ENCODE peak calls at places on chromosomes 7 and 10, in eight cellular contexts. L is fibroblast of mammary gland, T is A549, N is WTC11, E is left ventricle myocardium inferior, U is HCT116, D is lower lobe of right lung, I is epithelial cell of esophagus. F is an unnamed sample.

GRCh38 chr10:75329190-75329745 is 72.3 kb downstream of the ZNF503 start:
- DNase-seq in E (no peak), L (no peak), U (no peak), D (no peak), N (no peak), I (no peak), T (no peak), F (no peak)

GRCh38 chr10:105292236-105292635 is 651.1 kb downstream of the SORCS3 start:
- DNase-seq in D (no peak), N (no peak), L (no peak), T (no peak), I (no peak), E (no peak), U (no peak), F (no peak)

GRCh38 chr10:31947144-31947926 is 18.7 kb upstream of the ARHGAP12 start:
- DNase-seq in T (peak; percentile 63), N (no peak), U (peak; percentile 79), D (no peak), I (peak; percentile 93), L (peak; percentile 94), E (no peak), F (no peak)

GRCh38 chr7:138032775-138033174 is 30.9 kb upstream of the CREB3L2 start:
- DNase-seq in U (no peak), D (no peak), N (no peak), I (no peak), L (no peak), T (no peak), E (no peak), F (no peak)

GRCh38 chr7:24829787-24830186 is 72.5 kb upstream of the GSDME start:
- DNase-seq in N (no peak), I (peak; percentile 96), U (no peak), E (no peak), L (peak; percentile 45), D (no peak), T (no peak), F (no peak)

GRCh38 chr10:117386805-117387204 is 11.6 kb upstream of the PDZD8 start:
- DNase-seq in L (no peak), U (no peak), D (no peak), E (no peak), N (no peak), I (no peak), T (no peak), F (no peak)

GRCh38 chr10:113775681-113776294 is 24.3 kb downstream of the PLEKHS1 start:
- DNase-seq in I (no peak), N (no peak), L (no peak), T (peak; percentile 25), U (no peak), E (no peak), D (no peak), F (no peak)

GRCh38 chr7:104207348-104207730 is 474 bp downstream of the ORC5 start:
- DNase-seq in T (no peak), E (no peak), D (no peak), U (no peak), I (peak; percentile 19), L (peak; percentile 28), N (no peak), F (no peak)

GRCh38 chr7:132403465-132404110 is 172.7 kb downstream of the PLXNA4 start:
- DNase-seq in I (no peak), D (no peak), T (no peak), N (no peak), U (no peak), L (no peak), E (no peak), F (no peak)

GRCh38 chr10:43845121-43845520 is 196.4 kb upstream of the ZNF32 start:
- DNase-seq in N (no peak), I (no peak), L (peak; percentile 40), D (no peak), E (no peak), U (no peak), T (no peak), F (no peak)

GRCh38 chr7:2399848-2400587 is 3.4 kb upstream of the CHST12 start:
- DNase-seq in T (peak; percentile 44), N (no peak), D (peak; percentile 79), U (no peak), E (peak; percentile 72), I (peak; percentile 79), L (peak; percentile 87), F (peak; percentile 91)

GRCh38 chr10:97494863-97495506 is 3.2 kb downstream of the MMS19 start:
- DNase-seq in D (no peak), E (no peak), U (no peak), N (peak; percentile 36), I (peak; percentile 30), L (peak; percentile 86), T (no peak), F (no peak)

GRCh38 chr10:49264177-49264677 is 34.7 kb upstream of the C10orf71 start:
- DNase-seq in N (no peak), U (no peak), I (no peak), D (no peak), E (no peak), T (no peak), L (no peak), F (peak; percentile 48)

GRCh38 chr7:37208528-37208927 is 240.1 kb downstream of the ELMO1 start:
- DNase-seq in L (peak; percentile 93), D (no peak), T (peak; percentile 25), I (peak; percentile 66), N (peak; percentile 32), E (peak; percentile 44), U (peak; percentile 43), F (no peak)

GRCh38 chr10:4407783-4408182 is 418.2 kb upstream of the AKR1E2 start:
- DNase-seq in D (no peak), L (peak; percentile 88), N (no peak), I (peak; percentile 87), U (peak; percentile 34), T (no peak), E (no peak), F (no peak)

GRCh38 chr10:133343557-133343956 is 3.6 kb upstream of the PRAP1 start:
- DNase-seq in D (no peak), U (no peak), E (no peak), N (no peak), I (no peak), L (no peak), T (no peak), F (no peak)

GRCh38 chr7:36547361-36547760 is 157.7 kb downstream of the ANLN start:
- DNase-seq in D (no peak), L (no peak), U (no peak), N (no peak), T (no peak), I (peak; percentile 23), E (no peak), F (no peak)

GRCh38 chr7:144723311-144723710 is 112.5 kb downstream of the TPK1 start:
- DNase-seq in N (no peak), T (no peak), E (no peak), L (no peak), I (no peak), U (no peak), D (no peak), F (no peak)

GRCh38 chr7:148142660-148143248 is 447.8 kb upstream of the C7orf33 start:
- DNase-seq in E (no peak), T (no peak), D (no peak), I (peak; percentile 55), N (no peak), L (peak; percentile 40), U (peak; percentile 21), F (no peak)

GRCh38 chr7:149161241-149161848 is 14.1 kb downstream of the ZNF398 start:
- DNase-seq in D (no peak), N (no peak), I (peak; percentile 33), E (no peak), U (no peak), T (no peak), L (peak; percentile 59), F (no peak)

GRCh38 chr7:117251687-117252086 is 71.2 kb downstream of the WNT2 start:
- DNase-seq in T (no peak), N (no peak), L (peak; percentile 89), D (no peak), I (no peak), U (no peak), E (no peak), F (no peak)

GRCh38 chr7:102044641-102044983 is 227.2 kb downstream of the CUX1 start:
- DNase-seq in U (no peak), L (no peak), I (no peak), N (no peak), E (no peak), D (no peak), T (no peak), F (no peak)

GRCh38 chr10:94038024-94038423 is 44.3 kb downstream of the PLCE1 start:
- DNase-seq in L (peak; percentile 37), I (no peak), U (no peak), D (no peak), T (peak; percentile 67), E (no peak), N (no peak), F (no peak)

GRCh38 chr7:129607471-129608120 is 3.9 kb upstream of the NRF1 start:
- DNase-seq in T (peak; percentile 78), U (no peak), I (peak; percentile 68), E (no peak), D (no peak), N (peak; percentile 71), L (peak; percentile 50), F (no peak)
- TF ChIP-seq CTCF in T (peak; percentile 52), U (peak; percentile 80), I (peak; percentile 61), E (peak; percentile 43), D (peak; percentile 34), N (peak; percentile 48), L (peak; percentile 73), F (no peak)

DNA sequence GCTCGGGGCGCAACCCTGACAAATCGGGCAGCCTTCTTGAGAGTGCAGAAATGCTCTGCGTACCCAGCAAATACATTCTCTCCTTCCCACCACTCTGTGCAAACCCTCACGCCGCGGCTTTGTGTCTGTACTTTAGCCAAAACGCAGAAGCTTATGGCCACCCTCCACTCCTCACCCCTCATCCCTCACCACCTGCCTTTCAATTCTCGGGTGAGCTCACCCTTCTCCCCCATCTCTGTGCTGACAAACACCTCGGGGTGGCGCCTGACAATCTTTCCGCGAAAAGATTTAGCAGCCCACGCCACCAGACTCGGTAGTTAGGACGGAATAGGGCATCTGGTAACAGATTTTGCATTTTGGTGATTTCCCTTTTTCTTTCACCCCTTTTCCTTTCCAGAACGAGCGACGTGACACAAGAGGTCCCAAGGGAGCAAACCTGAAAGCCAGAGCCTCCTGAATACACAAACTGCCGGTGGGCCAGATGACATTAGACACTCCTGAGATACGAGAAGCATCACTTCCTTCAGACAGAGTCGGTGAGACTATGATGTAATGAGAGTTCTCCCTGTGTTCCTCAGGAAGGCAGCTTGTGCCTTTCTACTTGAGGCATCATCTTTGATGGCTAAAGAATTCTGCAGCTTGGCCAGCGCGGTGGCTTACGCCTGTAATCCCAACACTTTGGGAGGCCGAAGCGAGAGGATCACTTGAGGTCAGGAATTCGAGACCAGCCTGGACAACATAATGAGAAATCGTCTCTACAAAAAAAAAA is 663 bp upstream of the ATAD1 start:
- DNase-seq in D (no peak), I (peak; percentile 47), T (peak; percentile 30), E (peak; percentile 19), L (peak; percentile 32), N (no peak), U (no peak), F (peak; percentile 59)
- TF ChIP-seq CTCF in D (no peak), I (no peak), T (no peak), E (no peak), L (no peak), N (no peak), U (peak; percentile 6), F (peak; percentile 7)

GRCh38 chr7:31729195-31729804 is 42.3 kb downstream of the PPP1R17 start:
- DNase-seq in T (no peak), E (no peak), L (no peak), D (no peak), N (no peak), I (peak; percentile 70), U (no peak), F (no peak)
- TF ChIP-seq CTCF in T (no peak), E (no peak), L (peak; percentile 0), D (no peak), N (no peak), I (no peak), U (no peak), F (no peak)

GRCh38 chr7:80781561-80781979 is 137.3 kb downstream of the SEMA3C start:
- DNase-seq in T (no peak), D (no peak), I (peak; percentile 68), N (no peak), E (peak; percentile 35), U (peak; percentile 50), L (peak; percentile 94), F (no peak)
- TF ChIP-seq CTCF in T (no peak), D (no peak), I (no peak), N (no peak), E (peak; percentile 16), U (no peak), L (peak; percentile 21), F (no peak)